ENCODE peak calls at places on chromosomes 16 and 17, in seven cellular contexts. One of them, this sample, is unnamed.

GRCh38 chr16:87945351-87946042 is 5.7 kb upstream of the BANP start:
- DNase-seq in CD4-positive, alpha-beta T cell: no peak
- DNase-seq in RWPE1: peak
- DNase-seq in heart left ventricle: peak
- DNase-seq in transverse colon: peak
- DNase-seq in heart right ventricle: peak
- DNase-seq in cardiac muscle cell: peak
- DNase-seq in this sample: peak

GRCh38 chr17:61159415-61159814 is 240.2 kb upstream of the TBX2 start:
- DNase-seq in CD4-positive, alpha-beta T cell: no peak
- DNase-seq in RWPE1: no peak
- DNase-seq in heart left ventricle: no peak
- DNase-seq in transverse colon: no peak
- DNase-seq in heart right ventricle: no peak
- DNase-seq in cardiac muscle cell: no peak
- DNase-seq in this sample: no peak

GRCh38 chr17:1455291-1455747 is 713 bp downstream of the CRK start:
- DNase-seq in CD4-positive, alpha-beta T cell: no peak
- DNase-seq in RWPE1: peak
- DNase-seq in heart left ventricle: peak
- DNase-seq in transverse colon: peak
- DNase-seq in heart right ventricle: peak
- DNase-seq in cardiac muscle cell: peak
- DNase-seq in this sample: no peak

GRCh38 chr17:37135581-37135980 is 186.8 kb downstream of the AATF start:
- DNase-seq in CD4-positive, alpha-beta T cell: no peak
- DNase-seq in RWPE1: no peak
- DNase-seq in heart left ventricle: no peak
- DNase-seq in transverse colon: no peak
- DNase-seq in heart right ventricle: no peak
- DNase-seq in cardiac muscle cell: no peak
- DNase-seq in this sample: no peak

GRCh38 chr17:35242158-35242804 is 591 bp upstream of the SLFN5 start:
- DNase-seq in CD4-positive, alpha-beta T cell: peak
- DNase-seq in RWPE1: peak
- DNase-seq in heart left ventricle: peak
- DNase-seq in transverse colon: peak
- DNase-seq in heart right ventricle: peak
- DNase-seq in cardiac muscle cell: peak
- DNase-seq in this sample: no peak

GRCh38 chr16:50010212-50010611 is 14.8 kb upstream of the CNEP1R1 start:
- DNase-seq in CD4-positive, alpha-beta T cell: no peak
- DNase-seq in RWPE1: no peak
- DNase-seq in heart left ventricle: no peak
- DNase-seq in transverse colon: no peak
- DNase-seq in heart right ventricle: no peak
- DNase-seq in cardiac muscle cell: no peak
- DNase-seq in this sample: no peak

GRCh38 chr16:16118337-16118736 is 105.0 kb downstream of the ABCC6 start:
- DNase-seq in CD4-positive, alpha-beta T cell: no peak
- DNase-seq in RWPE1: no peak
- DNase-seq in heart left ventricle: no peak
- DNase-seq in transverse colon: no peak
- DNase-seq in heart right ventricle: no peak
- DNase-seq in cardiac muscle cell: no peak
- DNase-seq in this sample: no peak

GRCh38 chr17:14744716-14745115 is 443.8 kb downstream of the HS3ST3B1 start:
- DNase-seq in CD4-positive, alpha-beta T cell: no peak
- DNase-seq in RWPE1: no peak
- DNase-seq in heart left ventricle: no peak
- DNase-seq in transverse colon: no peak
- DNase-seq in heart right ventricle: no peak
- DNase-seq in cardiac muscle cell: no peak
- DNase-seq in this sample: no peak

GRCh38 chr17:35875439-35876139 is 4.6 kb downstream of the CCL5 start:
- DNase-seq in CD4-positive, alpha-beta T cell: no peak
- DNase-seq in RWPE1: no peak
- DNase-seq in heart left ventricle: no peak
- DNase-seq in transverse colon: no peak
- DNase-seq in heart right ventricle: no peak
- DNase-seq in cardiac muscle cell: no peak
- DNase-seq in this sample: no peak

GRCh38 chr17:16456770-16457316 is 35.1 kb downstream of the LRRC75A start:
- DNase-seq in CD4-positive, alpha-beta T cell: no peak
- DNase-seq in RWPE1: no peak
- DNase-seq in heart left ventricle: no peak
- DNase-seq in transverse colon: no peak
- DNase-seq in heart right ventricle: no peak
- DNase-seq in cardiac muscle cell: peak
- DNase-seq in this sample: no peak

GRCh38 chr17:64492481-64493109 is 4.3 kb downstream of the POLG2 start:
- DNase-seq in CD4-positive, alpha-beta T cell: no peak
- DNase-seq in RWPE1: no peak
- DNase-seq in heart left ventricle: no peak
- DNase-seq in transverse colon: no peak
- DNase-seq in heart right ventricle: no peak
- DNase-seq in cardiac muscle cell: no peak
- DNase-seq in this sample: no peak

GRCh38 chr16:54493076-54493475 is 206.5 kb upstream of the IRX3 start:
- DNase-seq in CD4-positive, alpha-beta T cell: no peak
- DNase-seq in RWPE1: no peak
- DNase-seq in heart left ventricle: no peak
- DNase-seq in transverse colon: no peak
- DNase-seq in heart right ventricle: no peak
- DNase-seq in cardiac muscle cell: no peak
- DNase-seq in this sample: no peak

GRCh38 chr17:45230410-45230786 is 8.7 kb downstream of the FMNL1 start:
- DNase-seq in CD4-positive, alpha-beta T cell: no peak
- DNase-seq in RWPE1: no peak
- DNase-seq in heart left ventricle: no peak
- DNase-seq in transverse colon: no peak
- DNase-seq in heart right ventricle: no peak
- DNase-seq in cardiac muscle cell: no peak
- DNase-seq in this sample: no peak

GRCh38 chr17:81646869-81647600 is 9.3 kb downstream of the PDE6G start:
- DNase-seq in CD4-positive, alpha-beta T cell: no peak
- DNase-seq in RWPE1: no peak
- DNase-seq in heart left ventricle: no peak
- DNase-seq in transverse colon: no peak
- DNase-seq in heart right ventricle: no peak
- DNase-seq in cardiac muscle cell: no peak
- DNase-seq in this sample: no peak

GRCh38 chr17:75824050-75824552 is 20.1 kb downstream of the UNC13D start:
- DNase-seq in CD4-positive, alpha-beta T cell: no peak
- DNase-seq in RWPE1: no peak
- DNase-seq in heart left ventricle: no peak
- DNase-seq in transverse colon: no peak
- DNase-seq in heart right ventricle: no peak
- DNase-seq in cardiac muscle cell: no peak
- DNase-seq in this sample: no peak

GRCh38 chr16:12267491-12267890 is 291.0 kb downstream of the SNX29 start:
- DNase-seq in CD4-positive, alpha-beta T cell: no peak
- DNase-seq in RWPE1: no peak
- DNase-seq in heart left ventricle: no peak
- DNase-seq in transverse colon: no peak
- DNase-seq in heart right ventricle: no peak
- DNase-seq in cardiac muscle cell: no peak
- DNase-seq in this sample: no peak

GRCh38 chr17:61805399-61805798 is 57.9 kb downstream of the BRIP1 start:
- DNase-seq in CD4-positive, alpha-beta T cell: no peak
- DNase-seq in RWPE1: peak
- DNase-seq in heart left ventricle: no peak
- DNase-seq in transverse colon: no peak
- DNase-seq in heart right ventricle: no peak
- DNase-seq in cardiac muscle cell: no peak
- DNase-seq in this sample: no peak

GRCh38 chr17:81601525-81602120 is 35.3 kb downstream of the NPLOC4 start:
- DNase-seq in CD4-positive, alpha-beta T cell: peak
- DNase-seq in RWPE1: peak
- DNase-seq in heart left ventricle: no peak
- DNase-seq in transverse colon: peak
- DNase-seq in heart right ventricle: no peak
- DNase-seq in cardiac muscle cell: peak
- DNase-seq in this sample: no peak

GRCh38 chr16:66705790-66706505 is 9.4 kb upstream of the CMTM4 start:
- DNase-seq in CD4-positive, alpha-beta T cell: no peak
- DNase-seq in RWPE1: no peak
- DNase-seq in heart left ventricle: peak
- DNase-seq in transverse colon: peak
- DNase-seq in heart right ventricle: peak
- DNase-seq in cardiac muscle cell: no peak
- DNase-seq in this sample: no peak

GRCh38 chr16:57534881-57535658 is 1.3 kb downstream of the CCDC102A start:
- DNase-seq in CD4-positive, alpha-beta T cell: no peak
- DNase-seq in RWPE1: no peak
- DNase-seq in heart left ventricle: no peak
- DNase-seq in transverse colon: no peak
- DNase-seq in heart right ventricle: no peak
- DNase-seq in cardiac muscle cell: no peak
- DNase-seq in this sample: peak

GRCh38 chr16:57537194-57537505 is 779 bp upstream of the CCDC102A start:
- DNase-seq in CD4-positive, alpha-beta T cell: no peak
- DNase-seq in RWPE1: no peak
- DNase-seq in heart left ventricle: no peak
- DNase-seq in transverse colon: no peak
- DNase-seq in heart right ventricle: no peak
- DNase-seq in cardiac muscle cell: no peak
- DNase-seq in this sample: no peak

GRCh38 chr16:57537596-57538234 is 1.3 kb upstream of the CCDC102A start:
- DNase-seq in CD4-positive, alpha-beta T cell: no peak
- DNase-seq in RWPE1: no peak
- DNase-seq in heart left ventricle: no peak
- DNase-seq in transverse colon: no peak
- DNase-seq in heart right ventricle: no peak
- DNase-seq in cardiac muscle cell: no peak
- DNase-seq in this sample: peak

GRCh38 chr16:57535680-57536305 is 578 bp downstream of the CCDC102A start:
- DNase-seq in CD4-positive, alpha-beta T cell: peak
- DNase-seq in RWPE1: peak
- DNase-seq in heart left ventricle: peak
- DNase-seq in transverse colon: peak
- DNase-seq in heart right ventricle: peak
- DNase-seq in cardiac muscle cell: peak
- DNase-seq in this sample: peak

GRCh38 chr16:57536306-57537193 is at the start of gene CCDC102A:
- DNase-seq in CD4-positive, alpha-beta T cell: no peak
- DNase-seq in RWPE1: peak
- DNase-seq in heart left ventricle: no peak
- DNase-seq in transverse colon: no peak
- DNase-seq in heart right ventricle: no peak
- DNase-seq in cardiac muscle cell: peak
- DNase-seq in this sample: peak
- H3K27ac ChIP-seq in CD4-positive, alpha-beta T cell: peak
- H3K27ac ChIP-seq in RWPE1: peak
- H3K27ac ChIP-seq in heart left ventricle: peak
- H3K27ac ChIP-seq in transverse colon: peak
- H3K27ac ChIP-seq in heart right ventricle: peak
- H3K27ac ChIP-seq in cardiac muscle cell: peak
- H3K27ac ChIP-seq in this sample: no peak

GRCh38 chr17:73950515-73950914 is 253.0 kb upstream of the RPL38 start:
- DNase-seq in CD4-positive, alpha-beta T cell: no peak
- DNase-seq in RWPE1: no peak
- DNase-seq in heart left ventricle: no peak
- DNase-seq in transverse colon: no peak
- DNase-seq in heart right ventricle: no peak
- DNase-seq in cardiac muscle cell: no peak
- DNase-seq in this sample: no peak

GRCh38 chr17:73954981-73955380 is 248.5 kb upstream of the RPL38 start:
- DNase-seq in CD4-positive, alpha-beta T cell: no peak
- DNase-seq in RWPE1: no peak
- DNase-seq in heart left ventricle: no peak
- DNase-seq in transverse colon: peak
- DNase-seq in heart right ventricle: no peak
- DNase-seq in cardiac muscle cell: no peak
- DNase-seq in this sample: no peak

GRCh38 chr17:73953206-73954033 is 250.1 kb upstream of the RPL38 start:
- DNase-seq in CD4-positive, alpha-beta T cell: no peak
- DNase-seq in RWPE1: no peak
- DNase-seq in heart left ventricle: no peak
- DNase-seq in transverse colon: no peak
- DNase-seq in heart right ventricle: no peak
- DNase-seq in cardiac muscle cell: no peak
- DNase-seq in this sample: no peak

GRCh38 chr17:73952136-73952497 is 251.4 kb upstream of the RPL38 start:
- DNase-seq in CD4-positive, alpha-beta T cell: no peak
- DNase-seq in RWPE1: no peak
- DNase-seq in heart left ventricle: no peak
- DNase-seq in transverse colon: no peak
- DNase-seq in heart right ventricle: no peak
- DNase-seq in cardiac muscle cell: no peak
- DNase-seq in this sample: no peak

DNA sequence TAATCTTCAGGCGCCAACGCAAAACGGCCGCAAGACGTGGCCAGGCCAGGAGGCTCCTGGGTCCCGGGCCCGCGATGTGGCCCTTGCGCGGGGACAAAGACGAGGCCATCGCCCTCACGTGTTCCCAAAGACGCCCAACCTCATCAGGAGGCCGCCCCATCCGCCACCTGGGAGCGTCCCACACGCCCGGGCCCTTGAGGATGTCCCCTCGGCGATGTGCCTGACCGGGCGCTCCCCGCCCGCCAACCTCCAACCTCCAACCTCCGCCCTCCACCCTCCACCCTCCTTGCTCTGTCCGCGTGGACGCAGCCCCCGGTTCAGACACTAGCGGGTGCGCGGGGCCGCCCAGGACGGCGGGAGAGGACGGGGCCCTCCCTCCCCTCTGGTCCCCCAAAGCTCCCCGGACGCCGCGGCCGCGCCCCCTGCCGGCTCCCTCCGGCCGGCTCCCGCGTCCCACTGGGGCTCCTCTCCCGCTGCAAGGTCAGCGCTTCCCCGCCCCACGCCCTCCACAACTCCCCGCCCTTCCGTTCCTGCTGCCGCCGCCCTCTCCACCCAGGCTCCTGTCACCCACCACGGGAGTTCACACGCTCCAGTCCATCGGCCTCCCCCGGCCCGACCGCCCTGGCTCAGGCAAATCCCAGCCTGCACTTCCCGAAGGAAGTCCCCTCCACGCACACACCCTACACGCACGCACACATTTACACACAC is 250.8 kb upstream of the RPL38 start:
- DNase-seq in CD4-positive, alpha-beta T cell: peak
- DNase-seq in RWPE1: peak
- DNase-seq in heart left ventricle: no peak
- DNase-seq in transverse colon: peak
- DNase-seq in heart right ventricle: peak
- DNase-seq in cardiac muscle cell: peak
- DNase-seq in this sample: no peak
- TF ChIP-seq CTCF in CD4-positive, alpha-beta T cell: no peak
- TF ChIP-seq CTCF in RWPE1: no peak
- TF ChIP-seq CTCF in heart left ventricle: peak
- TF ChIP-seq CTCF in transverse colon: no peak
- TF ChIP-seq CTCF in heart right ventricle: no peak
- TF ChIP-seq CTCF in cardiac muscle cell: peak
- TF ChIP-seq CTCF in this sample: peak

GRCh38 chr16:1601031-1601430 is 10.8 kb downstream of the IFT140 start:
- DNase-seq in CD4-positive, alpha-beta T cell: no peak
- DNase-seq in RWPE1: no peak
- DNase-seq in heart left ventricle: no peak
- DNase-seq in transverse colon: no peak
- DNase-seq in heart right ventricle: no peak
- DNase-seq in cardiac muscle cell: no peak
- DNase-seq in this sample: no peak
- H3K27ac ChIP-seq in CD4-positive, alpha-beta T cell: no peak
- H3K27ac ChIP-seq in RWPE1: no peak
- H3K27ac ChIP-seq in heart left ventricle: no peak
- H3K27ac ChIP-seq in transverse colon: no peak
- H3K27ac ChIP-seq in heart right ventricle: no peak
- H3K27ac ChIP-seq in cardiac muscle cell: no peak
- H3K27ac ChIP-seq in this sample: no peak

GRCh38 chr17:77377836-77378235 is 237.1 kb downstream of the SEC14L1 start:
- DNase-seq in CD4-positive, alpha-beta T cell: no peak
- DNase-seq in RWPE1: no peak
- DNase-seq in heart left ventricle: no peak
- DNase-seq in transverse colon: no peak
- DNase-seq in heart right ventricle: no peak
- DNase-seq in cardiac muscle cell: no peak
- DNase-seq in this sample: no peak
- TF ChIP-seq CTCF in CD4-positive, alpha-beta T cell: no peak
- TF ChIP-seq CTCF in RWPE1: no peak
- TF ChIP-seq CTCF in heart left ventricle: no peak
- TF ChIP-seq CTCF in transverse colon: no peak
- TF ChIP-seq CTCF in heart right ventricle: no peak
- TF ChIP-seq CTCF in cardiac muscle cell: no peak
- TF ChIP-seq CTCF in this sample: no peak

This sample was measured in dorsolateral prefrontal cortex.